ENCODE peak calls at places on chromosomes 13 and 19, in five cellular contexts. P is T-helper 17 cell; Q is stimulated activated CD8-positive, alpha-beta memory T cell treated with anti-CD3 and anti-CD28 coated beads, Interleukin-15, amount 100 ng/mL, for 24 hours; G is DMS153; N is mammary epithelial cell. T is an unnamed sample.

GRCh38 chr19:58307736-58308135 is 2.6 kb downstream of the ERVK3-1 start:
- DNase-seq in G (no peak), P (no peak), Q (no peak), N (no peak), T (no peak)

GRCh38 chr19:4870025-4870700 is 2.7 kb upstream of the PLIN3 start:
- DNase-seq in N (peak), P (no peak), Q (no peak), G (no peak), T (peak)

GRCh38 chr19:51198641-51199040 is 26.2 kb upstream of the CD33 start:
- DNase-seq in N (no peak), P (no peak), Q (no peak), G (no peak), T (no peak)

GRCh38 chr13:43285891-43286602 is 262.7 kb downstream of the DNAJC15 start:
- DNase-seq in N (no peak), G (no peak), Q (no peak), P (no peak), T (no peak)

GRCh38 chr19:5563008-5563431 is 4.7 kb downstream of the TINCR start:
- DNase-seq in Q (no peak), N (no peak), G (no peak), P (no peak), T (no peak)

GRCh38 chr19:23800281-23800680 is 41.6 kb upstream of the ZNF681 start:
- DNase-seq in G (no peak), P (no peak), Q (no peak), N (no peak), T (no peak)

GRCh38 chr13:43784491-43784890 is 2.3 kb downstream of the ENOX1 start:
- DNase-seq in G (no peak), P (no peak), N (no peak), Q (no peak), T (no peak)

GRCh38 chr13:79972066-79972569 is 368.8 kb downstream of the SPRY2 start:
- DNase-seq in N (no peak), Q (no peak), G (no peak), P (no peak), T (no peak)

GRCh38 chr19:17419154-17419490 is 725 bp upstream of the MVB12A start:
- DNase-seq in N (peak), G (no peak), Q (no peak), P (no peak), T (no peak)

GRCh38 chr19:16022251-16022650 is 54.0 kb upstream of the TPM4 start:
- DNase-seq in Q (no peak), N (no peak), P (no peak), G (no peak), T (no peak)

T was measured in epithelial cell of prostate.